ENCODE peak calls at places on chromosome 16, in five cellular contexts. N is hepatocyte, I is GM23248, D is SK-N-SH, W is OCI-LY7. F is an unnamed sample. For H3K9me2, the result is how much of the 10 kb centered on the place peaks cover.

GRCh38 chr16:73339821-73340220 is 291.9 kb upstream of the ZFHX3 start:
- DNase-seq in N (no peak), D (no peak), W (no peak), I (no peak), F (peak)

GRCh38 chr16:22977294-22977697 is 163.3 kb downstream of the HS3ST2 start:
- DNase-seq in N (no peak), I (peak), W (peak), D (no peak), F (peak)

GRCh38 chr16:15857779-15858560 is 1.1 kb upstream of the MYH11 start:
- DNase-seq in I (peak), D (peak), N (peak), W (no peak), F (peak)

GRCh38 chr16:85370881-85371651 is 242.1 kb upstream of the GSE1 start:
- DNase-seq in I (peak), N (no peak), W (no peak), D (peak), F (no peak)

GRCh38 chr16:85995591-85996461 is 96.9 kb downstream of the IRF8 start:
- DNase-seq in D (no peak), W (peak), I (no peak), N (peak), F (no peak)

GRCh38 chr16:22628994-22629393 is 118.3 kb downstream of the NPIPB5 start:
- DNase-seq in W (no peak), N (no peak), D (no peak), I (no peak), F (no peak)

GRCh38 chr16:83059237-83059636 is 432.5 kb downstream of the CDH13 start:
- DNase-seq in W (no peak), N (peak), D (no peak), I (no peak), F (no peak)

GRCh38 chr16:22300427-22301071 is 3.3 kb downstream of the POLR3E start:
- DNase-seq in D (peak), N (peak), W (peak), I (peak), F (peak)

GRCh38 chr16:81523387-81524115 is 78.9 kb downstream of the CMIP start:
- DNase-seq in W (no peak), I (peak), N (no peak), D (no peak), F (no peak)

GRCh38 chr16:70804729-70805169 is 3.8 kb upstream of the VAC14 start:
- DNase-seq in I (no peak), N (no peak), W (no peak), D (no peak), F (no peak)

GRCh38 chr16:74868501-74868900 is 93.9 kb upstream of the FA2H start:
- DNase-seq in W (peak), D (no peak), N (no peak), I (peak), F (peak)

GRCh38 chr16:88593489-88593888 is 23.3 kb downstream of the ZC3H18 start:
- DNase-seq in D (no peak), W (no peak), I (no peak), N (no peak), F (peak)

GRCh38 chr16:24736758-24737157 is 7.3 kb downstream of the TNRC6A start:
- DNase-seq in N (no peak), I (no peak), D (no peak), W (no peak), F (no peak)

GRCh38 chr16:59684911-59685310 is 950.8 kb upstream of the GOT2 start:
- DNase-seq in I (no peak), N (no peak), W (no peak), D (no peak), F (no peak)

GRCh38 chr16:12405083-12405482 is 398.6 kb downstream of the CPPED1 start:
- DNase-seq in N (no peak), D (no peak), W (no peak), I (no peak), F (no peak)

GRCh38 chr16:84294196-84295142 is at the start of gene WFDC1:
- DNase-seq in I (peak), D (peak), N (peak), W (no peak), F (peak)

GRCh38 chr16:84999857-85000480 is 11.4 kb downstream of the ZDHHC7 start:
- DNase-seq in W (no peak), D (no peak), N (no peak), I (no peak), F (no peak)

GRCh38 chr16:73199214-73199613 is 151.3 kb upstream of the ZFHX3 start:
- DNase-seq in D (no peak), W (no peak), N (no peak), I (no peak), F (no peak)

GRCh38 chr16:4116328-4117249 is at the start of gene ADCY9:
- DNase-seq in I (peak), W (peak), D (peak), N (peak), F (peak)

GRCh38 chr16:85334718-85335583 is 222.7 kb upstream of the CIBAR2 start:
- DNase-seq in D (peak), I (no peak), W (peak), N (peak), F (peak)

GRCh38 chr16:67760831-67761230 is 41.7 kb upstream of the GFOD2 start:
- DNase-seq in W (no peak), N (no peak), D (no peak), I (no peak), F (no peak)

GRCh38 chr16:55364811-55365210 is 40.8 kb downstream of the IRX6 start:
- DNase-seq in N (no peak), W (no peak), D (no peak), I (no peak), F (no peak)

GRCh38 chr16:51508813-51509212 is 357.7 kb upstream of the SALL1 start:
- DNase-seq in I (peak), W (no peak), N (no peak), D (no peak), F (no peak)

GRCh38 chr16:85515830-85516397 is 97.2 kb upstream of the GSE1 start:
- DNase-seq in D (peak), N (peak), W (no peak), I (peak), F (no peak)

GRCh38 chr16:9318764-9319163 is 227.3 kb downstream of the HAPSTR1 start:
- DNase-seq in W (peak), N (no peak), I (no peak), D (no peak), F (peak)
- H3K9me2 ChIP-seq in W (under half), N (under half), I (under half), D (under half), F (under half)

DNA sequence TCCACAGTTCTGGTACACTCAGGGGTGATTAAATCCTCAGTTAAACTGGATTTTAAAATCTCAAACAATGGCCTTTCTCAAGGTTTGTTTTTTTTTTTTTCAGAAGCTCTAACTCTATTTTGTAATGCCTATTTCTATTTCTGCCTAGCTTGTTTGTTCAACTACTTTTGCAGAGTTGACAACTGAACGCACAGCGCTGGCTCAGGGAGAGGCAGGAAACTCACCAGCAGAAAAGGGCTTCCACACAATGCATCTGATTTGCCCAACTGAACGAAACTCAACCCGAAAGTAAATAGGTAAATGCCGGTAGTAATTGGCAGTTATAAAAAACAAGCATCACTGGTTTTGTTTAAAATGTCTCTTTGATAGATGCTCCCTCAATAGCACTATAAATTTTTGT is 52.7 kb upstream of the CNEP1R1 start:
- DNase-seq in W (no peak), D (no peak), I (no peak), N (no peak), F (no peak)
- H3K9me2 ChIP-seq in W (under half), D (under half), I (under half), N (under half), F (under half)

GRCh38 chr16:49502136-49502881 is 128.7 kb downstream of the C16orf78 start:
- DNase-seq in I (no peak), D (no peak), N (no peak), W (no peak), F (no peak)
- H3K9me2 ChIP-seq in I (under half), D (under half), N (under half), W (under half), F (under half)

DNA sequence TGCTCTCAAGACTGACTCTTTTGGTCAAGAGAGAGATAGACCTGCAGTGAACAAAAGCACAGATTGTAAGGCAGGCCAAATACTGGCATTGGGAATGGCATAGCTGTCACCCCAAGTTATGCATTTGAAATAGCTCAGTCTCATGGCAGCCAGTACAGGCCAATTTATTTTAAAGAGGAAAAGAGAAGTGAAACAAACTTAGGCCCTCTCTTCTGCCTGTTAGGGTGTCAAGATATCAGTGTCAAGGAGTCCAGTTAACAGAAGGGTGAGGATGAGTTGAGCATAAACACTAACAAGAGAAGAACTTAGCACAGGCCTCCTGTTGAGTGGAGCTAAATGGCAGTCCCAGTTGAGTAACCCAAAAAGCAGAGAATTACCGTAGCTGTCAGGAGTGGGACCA is 215.6 kb downstream of the IRX3 start:
- DNase-seq in I (no peak), N (no peak), D (no peak), W (no peak), F (no peak)
- H3K9me2 ChIP-seq in I (under half), N (under half), D (under half), W (under half), F (under half)

GRCh38 chr16:66421891-66422290 is 5.2 kb upstream of the BEAN1 start:
- DNase-seq in D (no peak), I (no peak), N (no peak), W (no peak), F (no peak)

GRCh38 chr16:66420396-66420795 is 6.7 kb upstream of the BEAN1 start:
- DNase-seq in D (no peak), N (no peak), I (peak), W (no peak), F (no peak)

GRCh38 chr16:66423177-66423576 is 3.9 kb upstream of the BEAN1 start:
- DNase-seq in D (no peak), I (no peak), W (no peak), N (no peak), F (no peak)

GRCh38 chr16:66419527-66419926 is 7.6 kb upstream of the BEAN1 start:
- DNase-seq in W (no peak), I (no peak), D (no peak), N (no peak), F (peak)

DNA sequence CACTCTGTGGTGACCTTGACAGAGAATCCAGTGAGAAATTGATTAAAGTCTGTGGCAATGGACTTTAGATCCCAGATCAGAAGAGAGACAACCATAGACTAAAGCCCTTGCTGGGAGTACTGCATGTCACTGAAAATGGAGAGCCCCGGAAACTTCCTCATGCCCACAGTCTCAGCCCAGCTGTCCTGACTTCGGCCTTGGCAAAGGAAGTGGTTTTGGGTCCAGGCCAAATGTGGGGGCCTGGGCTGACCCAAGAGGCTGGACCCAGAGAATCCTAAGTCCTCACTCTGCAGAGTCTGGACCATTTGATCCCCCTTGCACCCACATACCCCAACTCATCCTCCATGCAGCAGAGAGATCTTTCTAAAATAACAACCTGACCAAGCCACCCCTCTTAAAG is 4.7 kb upstream of the BEAN1 start:
- DNase-seq in N (no peak), W (no peak), I (no peak), D (no peak), F (no peak)
- H3K9me2 ChIP-seq in N (under half), W (under half), I (under half), D (under half), F (under half)

GRCh38 chr16:69267633-69268032 is 43.5 kb upstream of the VPS4A start:
- DNase-seq in W (no peak), I (no peak), D (no peak), N (no peak), F (no peak)

GRCh38 chr16:69270395-69270794 is 40.8 kb upstream of the VPS4A start:
- DNase-seq in N (no peak), I (no peak), W (no peak), D (no peak), F (no peak)

GRCh38 chr16:69260506-69260905 is 50.6 kb upstream of the VPS4A start:
- DNase-seq in I (no peak), W (no peak), D (no peak), N (no peak), F (no peak)

GRCh38 chr16:69270831-69271230 is 40.3 kb upstream of the VPS4A start:
- DNase-seq in W (no peak), D (no peak), N (no peak), I (no peak), F (no peak)

GRCh38 chr16:69266334-69267063 is 44.7 kb upstream of the VPS4A start:
- DNase-seq in W (no peak), I (no peak), D (no peak), N (no peak), F (no peak)
- H3K9me2 ChIP-seq in W (under half), I (under half), D (under half), N (under half), F (under half)

GRCh38 chr16:77842468-77842867 is 54.1 kb downstream of the VAT1L start:
- DNase-seq in D (no peak), N (no peak), W (no peak), I (no peak), F (no peak)
- H3K9me2 ChIP-seq in D (under half), N (under half), W (under half), I (under half), F (under half)

GRCh38 chr16:2337431-2338296 is 2.9 kb downstream of the ABCA3 start:
- DNase-seq in N (no peak), W (no peak), D (no peak), I (no peak), F (no peak)
- H3K9me2 ChIP-seq in N (under half), W (under half), D (under half), I (under half), F (under half)

F was measured in GM23338.